ENCODE peak calls at places on chromosome 12, in eight cellular contexts. I, K, X, J, B, Q, D and F are unnamed samples. For H3K4me1, the result is how much of the 10 kb centered on the place peaks cover.

GRCh38 chr12:117120787-117121186 is 21.6 kb upstream of the TESC start:
- DNase-seq in I (no peak), K (no peak), X (no peak), J (peak), B (no peak), Q (no peak), D (peak), F (no peak)

GRCh38 chr12:88037770-88038169 is 8.6 kb upstream of the C12orf50 start:
- DNase-seq in I (no peak), K (no peak), X (no peak), J (no peak), B (no peak), Q (no peak), D (no peak), F (no peak)

GRCh38 chr12:52151859-52152783 is 39.7 kb downstream of the KRT80 start:
- DNase-seq in I (no peak), K (peak), X (peak), J (peak), B (peak), Q (peak), D (peak), F (peak)

GRCh38 chr12:48118491-48118890 is 673 bp upstream of the PFKM start:
- DNase-seq in I (no peak), K (no peak), X (no peak), J (peak), B (no peak), Q (no peak), D (peak), F (peak)

GRCh38 chr12:31478425-31478824 is 112.5 kb downstream of the DENND5B start:
- DNase-seq in I (no peak), K (no peak), X (no peak), J (no peak), B (no peak), Q (no peak), D (no peak), F (no peak)

GRCh38 chr12:6608592-6609311 is 1.6 kb upstream of the CHD4 start:
- DNase-seq in I (no peak), K (no peak), X (no peak), J (peak), B (no peak), Q (no peak), D (peak), F (peak)

GRCh38 chr12:11652351-11653040 is 3.0 kb downstream of the ETV6 start:
- DNase-seq in I (no peak), K (peak), X (no peak), J (no peak), B (peak), Q (peak), D (no peak), F (no peak)

GRCh38 chr12:110846615-110847566 is at the start of gene CCDC63:
- DNase-seq in I (peak), K (peak), X (peak), J (peak), B (peak), Q (no peak), D (peak), F (no peak)

GRCh38 chr12:122094735-122095561 is 16.4 kb downstream of the MLXIP start:
- DNase-seq in I (no peak), K (no peak), X (peak), J (no peak), B (no peak), Q (peak), D (no peak), F (no peak)

GRCh38 chr12:12714276-12715001 is 2.7 kb upstream of the CDKN1B start:
- DNase-seq in I (no peak), K (peak), X (peak), J (peak), B (peak), Q (peak), D (peak), F (no peak)

GRCh38 chr12:9604288-9604687 is 3.4 kb downstream of the KLRB1 start:
- DNase-seq in I (no peak), K (no peak), X (no peak), J (no peak), B (no peak), Q (no peak), D (no peak), F (no peak)

GRCh38 chr12:44976246-44976645 is 74.7 kb downstream of the DBX2 start:
- DNase-seq in I (no peak), K (no peak), X (no peak), J (no peak), B (no peak), Q (no peak), D (no peak), F (no peak)

GRCh38 chr12:129201029-129201428 is 347.8 kb downstream of the GLT1D1 start:
- DNase-seq in I (no peak), K (no peak), X (no peak), J (peak), B (no peak), Q (no peak), D (no peak), F (no peak)

GRCh38 chr12:112468041-112468440 is 49.3 kb downstream of the PTPN11 start:
- DNase-seq in I (no peak), K (no peak), X (no peak), J (peak), B (no peak), Q (no peak), D (peak), F (no peak)

GRCh38 chr12:51534216-51534615 is 56.8 kb upstream of the SCN8A start:
- DNase-seq in I (no peak), K (no peak), X (no peak), J (no peak), B (no peak), Q (no peak), D (no peak), F (no peak)

GRCh38 chr12:79933043-79933442 is 1.9 kb downstream of the PPP1R12A start:
- DNase-seq in I (no peak), K (no peak), X (no peak), J (no peak), B (no peak), Q (no peak), D (no peak), F (no peak)

GRCh38 chr12:98911396-98911795 is 266.3 kb downstream of the APAF1 start:
- DNase-seq in I (no peak), K (no peak), X (no peak), J (no peak), B (no peak), Q (no peak), D (no peak), F (peak)

GRCh38 chr12:40957417-40957816 is 230.7 kb upstream of the PDZRN4 start:
- DNase-seq in I (no peak), K (no peak), X (no peak), J (no peak), B (no peak), Q (no peak), D (no peak), F (no peak)

GRCh38 chr12:62787606-62788005 is 147.3 kb downstream of the PPM1H start:
- DNase-seq in I (no peak), K (no peak), X (no peak), J (no peak), B (no peak), Q (no peak), D (no peak), F (no peak)

GRCh38 chr12:132170094-132170636 is 25.9 kb downstream of the NOC4L start:
- DNase-seq in I (no peak), K (no peak), X (no peak), J (no peak), B (no peak), Q (peak), D (no peak), F (no peak)

DNA sequence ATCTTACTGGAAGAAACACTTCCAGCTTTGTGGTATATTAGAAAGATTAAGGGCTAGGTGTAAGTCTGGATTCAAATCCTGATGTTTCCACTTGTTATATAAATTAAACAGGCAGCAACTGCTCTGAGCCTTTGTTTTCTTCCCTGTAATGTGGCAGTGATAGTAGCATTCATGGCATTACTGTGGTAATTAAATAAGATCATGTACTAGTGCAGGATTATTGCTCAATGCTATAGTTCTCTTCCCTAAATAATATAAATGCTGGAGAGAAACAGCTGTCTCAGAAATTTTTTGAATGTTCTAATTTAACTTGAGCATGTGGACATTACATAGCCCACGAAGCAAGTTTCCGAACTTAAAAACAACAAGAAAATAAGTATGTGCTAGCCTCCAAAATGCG is 5.4 kb downstream of the TMEM117 start:
- DNase-seq in I (no peak), K (no peak), X (no peak), J (no peak), B (no peak), Q (no peak), D (no peak), F (no peak)
- H3K4me3 ChIP-seq in I (no peak), K (no peak), X (no peak), J (no peak), B (no peak), Q (no peak), D (no peak), F (no peak)

GRCh38 chr12:89270548-89270947 is 81.8 kb downstream of the DUSP6 start:
- DNase-seq in I (no peak), K (no peak), X (no peak), J (no peak), B (no peak), Q (no peak), D (no peak), F (no peak)

GRCh38 chr12:89276860-89277259 is 75.4 kb downstream of the DUSP6 start:
- DNase-seq in I (no peak), K (no peak), X (no peak), J (no peak), B (no peak), Q (no peak), D (peak), F (no peak)

GRCh38 chr12:89278169-89278568 is 74.1 kb downstream of the DUSP6 start:
- DNase-seq in I (no peak), K (no peak), X (no peak), J (no peak), B (no peak), Q (no peak), D (peak), F (no peak)

GRCh38 chr12:89269184-89269583 is 83.1 kb downstream of the DUSP6 start:
- DNase-seq in I (no peak), K (no peak), X (no peak), J (no peak), B (no peak), Q (no peak), D (no peak), F (no peak)

DNA sequence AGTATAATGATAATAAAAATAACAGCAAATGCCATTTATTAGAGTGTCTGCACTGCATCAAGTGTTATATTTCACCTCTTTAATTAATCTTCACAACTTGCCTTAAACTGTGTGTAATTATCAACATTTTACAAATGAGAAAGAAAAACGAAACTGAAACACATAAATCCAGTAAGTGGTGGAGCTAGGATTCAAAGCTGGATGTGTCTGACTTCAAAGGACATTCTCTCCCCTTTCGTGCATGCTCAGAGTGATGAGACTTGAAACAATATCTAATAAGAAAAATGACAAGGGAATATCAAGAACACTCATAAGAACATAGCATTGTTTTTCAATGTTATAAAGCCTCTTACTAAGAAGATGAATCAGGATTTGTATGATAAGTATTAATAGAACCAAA is 78.8 kb downstream of the DUSP6 start:
- DNase-seq in I (no peak), K (no peak), X (no peak), J (no peak), B (no peak), Q (no peak), D (no peak), F (no peak)
- H3K27ac ChIP-seq in I (no peak), K (no peak), X (no peak), J (no peak), B (no peak), Q (no peak), D (no peak), F (no peak)

DNA sequence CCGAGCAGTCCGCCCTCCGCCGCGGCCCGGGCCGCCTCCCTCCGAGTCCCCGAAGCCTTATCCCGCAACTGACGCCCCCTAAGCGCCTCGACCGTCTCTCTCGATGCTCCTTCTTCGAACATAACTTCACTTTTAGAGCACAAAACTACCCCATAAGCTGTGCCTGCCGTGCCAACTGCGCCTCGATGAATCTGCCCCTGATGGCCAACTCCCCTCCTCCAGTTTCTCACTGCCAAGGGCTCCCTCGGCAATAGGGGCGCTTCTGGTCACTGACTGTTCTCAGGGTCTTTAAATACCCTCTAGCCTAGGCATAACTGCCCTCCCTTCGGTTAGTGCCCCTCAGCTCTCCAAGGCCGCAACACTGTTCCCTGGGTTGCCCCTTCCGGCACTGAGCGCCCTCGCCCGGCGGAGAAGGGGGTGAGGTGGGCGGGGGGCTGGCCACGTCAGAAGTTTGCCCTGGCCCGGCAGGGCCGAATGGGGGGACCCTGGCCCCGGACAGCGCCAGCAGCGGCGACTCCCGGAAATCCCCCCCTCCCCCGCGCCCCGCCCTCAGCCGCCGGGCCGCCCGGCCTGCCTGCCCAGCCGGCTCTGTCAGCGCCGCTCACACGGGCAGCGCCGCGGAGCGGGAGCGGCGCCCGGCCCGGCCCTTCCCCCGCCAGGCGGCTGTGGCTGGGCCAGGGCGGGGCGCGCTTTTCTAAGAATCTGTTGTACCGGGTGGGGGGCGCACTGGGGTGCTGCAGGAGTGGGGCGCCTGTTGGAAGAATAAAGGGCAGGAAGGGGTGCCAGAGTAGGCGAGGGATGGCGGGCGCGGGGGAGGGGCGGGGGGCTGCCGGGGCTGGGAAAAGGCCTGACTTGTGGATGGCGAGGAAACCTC is 10.6 kb downstream of the RARG start:
- DNase-seq in I (no peak), K (peak), X (peak), J (peak), B (peak), Q (peak), D (peak), F (peak)
- H3K4me1 ChIP-seq in I (half or more), K (half or more), X (under half), J (under half), B (half or more), Q (under half), D (under half), F (under half)

GRCh38 chr12:55815473-55815872 is 2.1 kb downstream of the SARNP start:
- DNase-seq in I (no peak), K (no peak), X (no peak), J (peak), B (no peak), Q (no peak), D (no peak), F (no peak)
- H3K4me3 ChIP-seq in I (no peak), K (peak), X (no peak), J (peak), B (no peak), Q (no peak), D (no peak), F (no peak)

GRCh38 chr12:93438266-93439050 is 3.3 kb downstream of the UBE2N start:
- DNase-seq in I (no peak), K (no peak), X (no peak), J (no peak), B (no peak), Q (no peak), D (no peak), F (no peak)
- H3K27ac ChIP-seq in I (no peak), K (no peak), X (no peak), J (no peak), B (no peak), Q (no peak), D (no peak), F (no peak)

DNA sequence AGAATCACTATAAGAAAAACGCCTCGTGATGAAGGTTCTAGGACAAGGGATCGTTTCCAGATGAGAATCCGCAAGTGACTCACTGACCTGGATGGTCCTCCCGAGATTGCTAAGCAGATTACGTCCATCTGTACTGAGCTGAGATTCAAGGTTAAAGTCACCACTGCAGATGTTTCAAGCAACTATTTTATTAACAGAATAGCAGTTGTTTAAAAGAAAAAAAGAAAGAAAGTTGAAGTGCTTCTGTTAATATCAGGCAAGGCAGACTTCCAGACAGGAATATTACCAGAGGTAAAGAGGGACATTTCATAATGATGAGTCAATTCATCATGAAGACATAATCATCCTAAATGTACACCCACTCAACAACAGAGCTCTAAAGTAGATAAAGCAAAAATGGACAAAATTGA is 17.9 kb downstream of the PXN start:
- DNase-seq in I (no peak), K (no peak), X (no peak), J (no peak), B (no peak), Q (peak), D (no peak), F (no peak)
- H3K4me1 ChIP-seq in I (half or more), K (half or more), X (under half), J (under half), B (under half), Q (under half), D (under half), F (under half)

GRCh38 chr12:27583057-27583797 is 59.2 kb downstream of the PPFIBP1 start:
- DNase-seq in I (no peak), K (no peak), X (no peak), J (no peak), B (no peak), Q (peak), D (no peak), F (no peak)
- H3K4me3 ChIP-seq in I (no peak), K (no peak), X (no peak), J (no peak), B (no peak), Q (no peak), D (no peak), F (no peak)